ENCODE peak calls at places on chromosomes 7 and 10, in nine cellular contexts. D is AG09309; X is SK-N-SH; Y is fibroblast of lung; H is OCI-LY7; C is heart left ventricle; G is endothelial cell; E is dorsolateral prefrontal cortex; M is CD8-positive, alpha-beta T cell. W is an unnamed sample.

GRCh38 chr10:60238408-60239100 is 151.1 kb downstream of the ANK3 start:
- DNase-seq in X (peak; percentile 18), G (no peak), Y (peak; percentile 62), M (no peak), C (no peak), H (peak; percentile 85), D (peak; percentile 27), E (no peak), W (peak; percentile 52)

GRCh38 chr7:117755136-117755535 is 118.1 kb downstream of the CTTNBP2 start:
- DNase-seq in H (no peak), G (no peak), Y (no peak), M (no peak), E (no peak), D (no peak), X (no peak), C (no peak), W (no peak)

GRCh38 chr10:112208292-112208691 is 24.7 kb upstream of the GPAM start:
- DNase-seq in Y (peak; percentile 62), X (no peak), G (no peak), M (no peak), C (no peak), D (peak; percentile 24), E (no peak), H (no peak), W (peak; percentile 46)

GRCh38 chr10:87896216-87896615 is 32.8 kb downstream of the PTEN start:
- DNase-seq in C (no peak), D (no peak), H (no peak), M (no peak), E (no peak), G (no peak), X (no peak), Y (no peak), W (no peak)

GRCh38 chr7:1275685-1276424 is 43.2 kb downstream of the UNCX start:
- DNase-seq in X (no peak), Y (peak; percentile 23), G (no peak), M (no peak), D (no peak), H (no peak), C (peak; percentile 47), E (no peak), W (peak; percentile 6)

GRCh38 chr7:126727930-126728331 is 524.8 kb downstream of the GRM8 start:
- DNase-seq in X (no peak), Y (peak; percentile 69), H (no peak), C (no peak), M (no peak), D (no peak), E (no peak), G (no peak), W (peak; percentile 62)

GRCh38 chr7:30844916-30845315 is 66.7 kb upstream of the AQP1 start:
- DNase-seq in D (no peak), G (no peak), Y (no peak), M (no peak), H (no peak), E (no peak), C (no peak), X (no peak), W (no peak)

GRCh38 chr10:85719408-85719807 is 647.2 kb downstream of the GRID1 start:
- DNase-seq in Y (no peak), M (no peak), X (no peak), E (no peak), D (no peak), G (no peak), H (no peak), C (no peak), W (no peak)

GRCh38 chr7:40057292-40057691 is 77.1 kb downstream of the MPLKIP start:
- DNase-seq in E (no peak), D (no peak), X (no peak), H (no peak), Y (peak; percentile 17), C (no peak), M (no peak), G (no peak), W (peak; percentile 2)

GRCh38 chr10:11611248-11612003 is at the start of gene USP6NL:
- DNase-seq in C (peak; percentile 95), G (peak; percentile 88), E (peak; percentile 73), X (peak; percentile 96), D (peak; percentile 20), Y (peak; percentile 78), H (peak; percentile 90), M (peak; percentile 43), W (peak; percentile 57)

GRCh38 chr10:29403208-29403607 is 114.3 kb downstream of the LYZL1 start:
- DNase-seq in D (no peak), Y (no peak), H (no peak), E (no peak), M (no peak), G (no peak), X (no peak), C (no peak), W (no peak)

GRCh38 chr10:13990392-13990805 is 340.3 kb downstream of the FRMD4A start:
- DNase-seq in C (no peak), X (no peak), H (no peak), G (peak; percentile 65), D (no peak), E (no peak), M (no peak), Y (peak; percentile 23), W (no peak)

GRCh38 chr10:47205199-47205598 is 94.8 kb upstream of the GDF10 start:
- DNase-seq in H (no peak), X (no peak), C (no peak), D (no peak), G (no peak), M (no peak), Y (no peak), E (no peak), W (no peak)

GRCh38 chr10:103967433-103968142 is 648 bp downstream of the SLK start:
- DNase-seq in H (peak; percentile 36), Y (peak; percentile 25), G (peak; percentile 10), D (no peak), E (no peak), X (peak; percentile 88), C (no peak), M (no peak), W (peak; percentile 15)

GRCh38 chr7:33472348-33473025 is 343.1 kb downstream of the BBS9 start:
- DNase-seq in G (no peak), C (no peak), D (no peak), Y (no peak), X (peak; percentile 30), H (no peak), E (no peak), M (no peak), W (no peak)

GRCh38 chr7:89003619-89003956 is 208.1 kb upstream of the TEX47 start:
- DNase-seq in C (no peak), H (no peak), X (no peak), D (no peak), E (no peak), M (no peak), G (no peak), Y (no peak), W (no peak)

GRCh38 chr7:45709168-45710034 is 135.2 kb downstream of the ADCY1 start:
- DNase-seq in M (no peak), C (peak; percentile 64), X (no peak), D (no peak), H (no peak), E (no peak), G (no peak), Y (peak; percentile 2), W (no peak)

GRCh38 chr7:157840913-157841756 is 504.3 kb downstream of the DNAJB6 start:
- DNase-seq in M (no peak), D (no peak), Y (no peak), H (no peak), G (no peak), X (no peak), E (no peak), C (peak; percentile 42), W (no peak)

GRCh38 chr7:44403775-44404174 is 78.4 kb upstream of the CAMK2B start:
- DNase-seq in D (no peak), Y (no peak), H (no peak), G (no peak), E (no peak), M (no peak), X (no peak), C (no peak), W (no peak)

GRCh38 chr7:21454182-21454581 is 26.3 kb downstream of the SP4 start:
- DNase-seq in D (no peak), X (no peak), H (peak; percentile 12), C (no peak), M (no peak), Y (no peak), G (no peak), E (no peak), W (no peak)

GRCh38 chr10:99433378-99434020 is 3.1 kb upstream of the GOT1 start:
- DNase-seq in Y (no peak), C (no peak), X (no peak), G (no peak), H (no peak), D (no peak), E (no peak), M (no peak), W (no peak)
- TF ChIP-seq CTCF in Y (no peak), C (peak; percentile 34), X (peak; percentile 36), G (no peak), H (peak; percentile 56), D (peak; percentile 16), E (peak; percentile 13), M (no peak), W (no peak)

DNA sequence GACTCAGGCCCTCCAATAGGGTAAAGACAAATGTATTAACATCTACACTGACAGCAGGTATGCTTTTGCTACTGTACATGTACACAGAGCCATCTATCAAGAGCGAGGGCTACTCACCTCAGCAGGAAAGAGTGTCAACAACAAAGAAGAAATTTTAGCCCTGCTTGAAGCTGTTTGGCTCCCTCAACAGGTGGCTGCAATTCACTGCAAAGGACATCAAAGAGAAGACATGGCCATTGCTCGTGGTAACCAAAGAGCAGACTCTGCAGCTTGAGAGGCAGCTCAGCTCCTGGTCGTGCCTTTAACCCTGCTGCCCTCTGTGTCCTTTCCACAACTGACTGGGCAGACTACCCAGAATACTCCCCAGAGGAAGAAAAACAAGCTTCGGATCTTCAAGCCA is 5.1 kb downstream of the AKR1B15 start:
- DNase-seq in E (no peak), M (no peak), D (no peak), Y (no peak), H (peak; percentile 14), G (no peak), C (no peak), X (no peak), W (no peak)
- TF ChIP-seq CTCF in E (no peak), M (no peak), D (peak; percentile 29), Y (peak; percentile 25), H (peak; percentile 33), G (no peak), C (no peak), X (no peak), W (no peak)

GRCh38 chr7:12211054-12212050 is at the start of gene TMEM106B:
- DNase-seq in D (peak; percentile 68), M (peak; percentile 98), E (peak; percentile 93), C (peak; percentile 99), Y (peak; percentile 92), H (peak; percentile 89), G (peak; percentile 96), X (peak; percentile 98), W (peak; percentile 86)
- TF ChIP-seq CTCF in D (peak; percentile 2), M (peak; percentile 19), E (no peak), C (no peak), Y (no peak), H (no peak), G (no peak), X (no peak), W (no peak)

GRCh38 chr10:114753126-114753525 is 68.5 kb upstream of the FHIP2A start:
- DNase-seq in Y (peak; percentile 79), X (no peak), D (peak; percentile 44), M (no peak), E (no peak), H (no peak), G (no peak), C (no peak), W (peak; percentile 69)
- TF ChIP-seq CTCF in Y (no peak), X (peak; percentile 45), D (peak; percentile 45), M (no peak), E (no peak), H (no peak), G (no peak), C (no peak), W (no peak)

W was measured in astrocyte.